ENCODE peak calls at places on chromosomes 5 and 9, in eight cellular contexts. B is lower leg skin, Z is A549, C is IMR-90, G is HCT116, U is GM12891, W is heart left ventricle, D is H54. Y is an unnamed sample.

GRCh38 chr5:118857700-118858099 is 130.6 kb downstream of the DTWD2 start:
- DNase-seq in C (peak; percentile 13), U (no peak), D (no peak), G (no peak), W (no peak), B (no peak), Z (no peak), Y (peak; percentile 11)

GRCh38 chr9:21434202-21435014 is 5.8 kb upstream of the IFNA1 start:
- DNase-seq in B (no peak), Z (peak; percentile 28), D (no peak), C (peak; percentile 73), U (no peak), W (no peak), G (peak; percentile 63), Y (peak; percentile 72)

GRCh38 chr9:108994695-108995094 is 18.6 kb downstream of the CTNNAL1 start:
- DNase-seq in W (peak; percentile 81), D (no peak), Z (no peak), B (peak; percentile 24), C (peak; percentile 58), G (no peak), U (no peak), Y (peak; percentile 37)

GRCh38 chr9:215631-216155 is 1.0 kb downstream of the DOCK8 start:
- DNase-seq in G (no peak), Z (no peak), W (no peak), U (no peak), C (no peak), D (no peak), B (no peak), Y (no peak)

GRCh38 chr9:98569070-98569469 is 139.7 kb downstream of the GABBR2 start:
- DNase-seq in D (no peak), C (no peak), G (no peak), B (no peak), U (no peak), Z (no peak), W (no peak), Y (peak; percentile 4)

GRCh38 chr5:178150977-178151734 is 2.5 kb downstream of the NHP2 start:
- DNase-seq in B (no peak), G (no peak), Z (no peak), W (no peak), D (no peak), C (no peak), U (no peak), Y (peak; percentile 61)

GRCh38 chr5:38433160-38433861 is 123.1 kb downstream of the LIFR start:
- DNase-seq in W (peak; percentile 63), Z (no peak), G (no peak), B (no peak), C (peak; percentile 87), D (no peak), U (no peak), Y (peak; percentile 7)

GRCh38 chr9:135903358-135903656 is 4.0 kb downstream of the CAMSAP1 start:
- DNase-seq in G (no peak), B (no peak), W (no peak), U (no peak), Z (no peak), C (no peak), D (no peak), Y (no peak)

GRCh38 chr5:96691503-96692303 is 29.5 kb downstream of the CAST start:
- DNase-seq in Z (no peak), W (no peak), U (no peak), B (no peak), D (no peak), C (peak; percentile 51), G (no peak), Y (no peak)

DNA sequence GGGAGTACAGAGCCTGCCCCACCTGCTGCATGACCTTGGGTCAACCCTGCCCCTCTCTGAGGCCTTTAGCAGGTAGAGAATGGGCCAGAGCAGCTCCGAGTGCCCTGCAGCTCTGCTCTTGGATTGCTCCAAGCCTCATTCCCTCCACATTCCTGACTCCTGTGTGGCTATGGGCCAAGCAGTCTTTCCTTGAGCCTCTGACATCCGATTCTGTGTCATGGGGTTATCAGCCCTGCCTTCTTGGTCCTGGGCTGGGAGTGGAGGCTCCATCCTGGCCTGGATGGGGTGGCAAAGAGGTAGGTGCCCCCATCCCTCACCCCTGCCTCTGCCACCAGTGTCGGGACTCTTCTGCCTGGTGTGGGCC is 13.7 kb downstream of the FPGS start:
- DNase-seq in C (no peak), U (no peak), D (no peak), Z (no peak), G (no peak), W (no peak), B (no peak), Y (no peak)
- TF ChIP-seq POLR2A in C (no peak), U (no peak), D (no peak), Z (no peak), G (no peak), W (no peak), B (no peak), Y (no peak)

GRCh38 chr5:69217732-69218568 is 16.7 kb upstream of the CDK7 start:
- DNase-seq in G (peak; percentile 83), Z (peak; percentile 96), C (peak; percentile 86), D (peak; percentile 92), U (peak; percentile 86), B (peak; percentile 98), W (peak; percentile 99), Y (peak; percentile 97)
- TF ChIP-seq POLR2A in G (peak; percentile 48), Z (peak; percentile 88), C (peak; percentile 69), D (peak; percentile 68), U (peak; percentile 78), B (no peak), W (peak; percentile 88), Y (peak; percentile 78)

DNA sequence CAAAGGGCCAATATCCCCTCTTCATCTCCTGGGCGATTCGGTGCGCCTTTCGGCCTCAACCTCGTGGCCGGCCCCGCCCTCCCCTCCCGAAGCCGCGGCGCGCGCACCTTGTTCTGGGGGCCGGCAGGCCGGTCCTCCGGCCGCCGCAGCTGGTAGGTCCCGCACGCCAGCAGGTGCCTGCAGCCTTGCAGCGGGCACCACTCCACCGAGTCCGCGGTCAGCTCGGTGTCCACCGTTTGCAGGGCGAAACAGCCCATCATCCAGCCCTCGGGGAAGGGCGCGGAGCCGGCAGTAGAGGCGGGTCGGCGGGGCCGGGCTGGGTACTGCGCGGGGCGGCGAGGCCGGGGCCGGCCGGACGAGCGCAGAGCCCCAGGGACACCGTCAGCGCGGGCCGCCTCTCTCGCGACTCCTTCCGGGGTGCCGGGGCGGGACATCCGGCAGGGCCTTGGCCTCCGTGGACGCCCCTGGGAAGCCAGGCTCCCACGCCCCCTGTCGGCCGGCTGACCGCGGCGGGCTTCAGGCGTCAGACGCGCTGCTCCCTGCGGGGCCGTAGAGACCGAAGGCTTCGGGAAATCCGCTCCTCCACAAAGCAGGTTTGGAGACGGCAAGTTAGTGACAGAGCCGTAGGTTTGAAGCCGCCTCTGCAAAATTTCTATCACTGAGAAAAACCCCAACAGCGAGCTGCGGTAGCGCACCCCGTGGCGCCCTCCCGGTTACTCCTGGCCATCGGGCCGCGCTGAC is at the start of gene DPH7:
- DNase-seq in Z (peak; percentile 91), D (peak; percentile 99), G (peak; percentile 75), C (peak; percentile 83), B (peak; percentile 87), W (peak; percentile 96), U (peak; percentile 100), Y (peak; percentile 93)
- TF ChIP-seq POLR2A in Z (peak; percentile 78), D (peak; percentile 69), G (peak; percentile 62), C (no peak), B (no peak), W (no peak), U (peak; percentile 61), Y (peak; percentile 61)

GRCh38 chr9:75889977-75890540 is 414 bp upstream of the PCSK5 start:
- DNase-seq in C (peak; percentile 63), D (peak; percentile 52), U (no peak), W (peak; percentile 49), Z (peak; percentile 44), G (no peak), B (peak; percentile 42), Y (peak; percentile 83)
- TF ChIP-seq POLR2A in C (no peak), D (no peak), U (no peak), W (no peak), Z (no peak), G (no peak), B (no peak), Y (no peak)

GRCh38 chr9:34045903-34046302 is 2.8 kb downstream of the UBAP2 start:
- DNase-seq in G (no peak), U (no peak), D (no peak), C (no peak), Z (no peak), W (no peak), B (no peak), Y (no peak)

GRCh38 chr9:34048730-34049629 is at the start of gene UBAP2:
- DNase-seq in B (peak; percentile 97), Z (peak; percentile 96), D (peak; percentile 74), W (peak; percentile 99), C (peak; percentile 97), G (peak; percentile 97), U (peak; percentile 81), Y (peak; percentile 99)

GRCh38 chr9:34049630-34050384 is 1.1 kb upstream of the UBAP2 start:
- DNase-seq in W (no peak), G (no peak), C (no peak), Z (no peak), B (no peak), U (no peak), D (no peak), Y (peak; percentile 57)

GRCh38 chr9:34047864-34048729 is 590 bp downstream of the UBAP2 start:
- DNase-seq in C (no peak), D (no peak), G (peak; percentile 6), U (peak; percentile 51), Z (peak; percentile 61), W (peak; percentile 49), B (peak; percentile 48), Y (peak; percentile 55)

GRCh38 chr9:34046784-34047379 is 1.8 kb downstream of the UBAP2 start:
- DNase-seq in C (peak; percentile 10), B (no peak), Z (no peak), D (no peak), U (no peak), G (no peak), W (no peak), Y (no peak)
- TF ChIP-seq POLR2A in C (no peak), B (no peak), Z (no peak), D (no peak), U (no peak), G (no peak), W (no peak), Y (no peak)

GRCh38 chr5:44779167-44779566 is 29.6 kb upstream of the MRPS30 start:
- DNase-seq in U (no peak), Z (no peak), B (no peak), W (no peak), G (no peak), C (no peak), D (no peak), Y (no peak)
- TF ChIP-seq POLR2A in U (no peak), Z (no peak), B (no peak), W (no peak), G (no peak), C (no peak), D (no peak), Y (no peak)

GRCh38 chr9:132241483-132241839 is 79.6 kb downstream of the NTNG2 start:
- DNase-seq in C (no peak), D (no peak), G (no peak), B (no peak), Z (no peak), U (no peak), W (no peak), Y (no peak)
- TF ChIP-seq POLR2A in C (no peak), D (no peak), G (no peak), B (no peak), Z (no peak), U (no peak), W (no peak), Y (no peak)

DNA sequence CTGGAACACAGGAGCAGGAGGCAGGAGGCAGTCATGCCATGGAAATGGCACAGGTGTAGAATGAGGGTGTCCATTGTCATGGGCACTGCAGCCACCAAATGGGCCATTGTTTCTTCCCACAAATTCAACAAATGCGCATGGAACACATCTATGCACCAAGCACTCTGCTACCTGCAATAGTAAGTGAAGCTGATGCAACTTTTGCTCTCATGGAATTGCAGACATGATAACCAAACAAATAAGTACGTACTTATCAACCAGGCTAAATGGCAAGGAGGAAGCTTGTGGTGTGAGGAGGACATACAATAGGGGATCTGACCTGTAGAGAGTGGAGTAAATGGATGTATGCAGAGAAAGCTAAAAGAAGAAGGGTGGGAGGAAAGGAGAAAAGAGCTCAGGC is 116.8 kb downstream of the TRIM36 start:
- DNase-seq in Z (no peak), B (no peak), G (no peak), U (no peak), D (no peak), C (no peak), W (no peak), Y (no peak)
- TF ChIP-seq POLR2A in Z (no peak), B (no peak), G (no peak), U (no peak), D (no peak), C (no peak), W (no peak), Y (no peak)